ENCODE peak calls at places on chromosomes 3 and 15, in eight cellular contexts. One of them, this sample, is unnamed.

GRCh38 chr3:50620846-50621245 is 3.9 kb downstream of the MAPKAPK3 start:
- DNase-seq in cardiac muscle cell: no peak
- DNase-seq in cardiac fibroblast: no peak
- DNase-seq in left cardiac atrium: no peak
- DNase-seq in Right ventricle myocardium inferior: peak
- DNase-seq in Caki2: peak
- DNase-seq in neural progenitor cell: no peak
- DNase-seq in NCI-H1105: no peak
- DNase-seq in this sample: no peak

GRCh38 chr3:100600181-100601042 is 9.0 kb upstream of the ADGRG7 start:
- DNase-seq in left cardiac atrium: no peak
- DNase-seq in cardiac muscle cell: no peak
- DNase-seq in Right ventricle myocardium inferior: peak
- DNase-seq in NCI-H1105: peak
- DNase-seq in cardiac fibroblast: no peak
- DNase-seq in Caki2: peak
- DNase-seq in neural progenitor cell: no peak
- DNase-seq in this sample: no peak

GRCh38 chr15:53072077-53072476 is 281.9 kb upstream of the ONECUT1 start:
- DNase-seq in left cardiac atrium: no peak
- DNase-seq in Caki2: peak
- DNase-seq in NCI-H1105: peak
- DNase-seq in cardiac fibroblast: peak
- DNase-seq in neural progenitor cell: peak
- DNase-seq in cardiac muscle cell: peak
- DNase-seq in Right ventricle myocardium inferior: no peak
- DNase-seq in this sample: peak

GRCh38 chr3:25957026-25957425 is 167.1 kb downstream of the OXSM start:
- DNase-seq in cardiac muscle cell: no peak
- DNase-seq in neural progenitor cell: no peak
- DNase-seq in Caki2: no peak
- DNase-seq in left cardiac atrium: no peak
- DNase-seq in Right ventricle myocardium inferior: no peak
- DNase-seq in NCI-H1105: no peak
- DNase-seq in cardiac fibroblast: no peak
- DNase-seq in this sample: no peak

GRCh38 chr3:127964053-127964452 is 49.0 kb downstream of the KBTBD12 start:
- DNase-seq in Right ventricle myocardium inferior: no peak
- DNase-seq in cardiac fibroblast: peak
- DNase-seq in neural progenitor cell: no peak
- DNase-seq in left cardiac atrium: no peak
- DNase-seq in NCI-H1105: peak
- DNase-seq in Caki2: no peak
- DNase-seq in cardiac muscle cell: peak
- DNase-seq in this sample: no peak

GRCh38 chr15:72847806-72848205 is 64.2 kb upstream of the ADPGK start:
- DNase-seq in Right ventricle myocardium inferior: no peak
- DNase-seq in neural progenitor cell: no peak
- DNase-seq in NCI-H1105: no peak
- DNase-seq in left cardiac atrium: no peak
- DNase-seq in cardiac fibroblast: no peak
- DNase-seq in cardiac muscle cell: no peak
- DNase-seq in Caki2: no peak
- DNase-seq in this sample: no peak

GRCh38 chr3:113216393-113216792 is 5.0 kb downstream of the BOC start:
- DNase-seq in cardiac muscle cell: no peak
- DNase-seq in neural progenitor cell: no peak
- DNase-seq in NCI-H1105: no peak
- DNase-seq in Right ventricle myocardium inferior: no peak
- DNase-seq in cardiac fibroblast: no peak
- DNase-seq in Caki2: no peak
- DNase-seq in left cardiac atrium: no peak
- DNase-seq in this sample: no peak

GRCh38 chr15:95286911-95287769 is 1043.4 kb upstream of the NR2F2 start:
- DNase-seq in Right ventricle myocardium inferior: no peak
- DNase-seq in Caki2: peak
- DNase-seq in NCI-H1105: no peak
- DNase-seq in neural progenitor cell: peak
- DNase-seq in left cardiac atrium: no peak
- DNase-seq in cardiac muscle cell: no peak
- DNase-seq in cardiac fibroblast: no peak
- DNase-seq in this sample: peak

GRCh38 chr3:27596334-27596841 is 112.2 kb upstream of the SLC4A7 start:
- DNase-seq in Right ventricle myocardium inferior: no peak
- DNase-seq in neural progenitor cell: no peak
- DNase-seq in cardiac muscle cell: no peak
- DNase-seq in Caki2: peak
- DNase-seq in left cardiac atrium: no peak
- DNase-seq in NCI-H1105: no peak
- DNase-seq in cardiac fibroblast: peak
- DNase-seq in this sample: no peak

GRCh38 chr3:53269888-53270880 is 14.4 kb upstream of the TKT start:
- DNase-seq in cardiac muscle cell: peak
- DNase-seq in Right ventricle myocardium inferior: peak
- DNase-seq in cardiac fibroblast: peak
- DNase-seq in Caki2: peak
- DNase-seq in NCI-H1105: peak
- DNase-seq in neural progenitor cell: peak
- DNase-seq in left cardiac atrium: peak
- DNase-seq in this sample: peak

GRCh38 chr15:67777071-67777470 is 48.2 kb upstream of the SKOR1 start:
- DNase-seq in left cardiac atrium: no peak
- DNase-seq in cardiac fibroblast: no peak
- DNase-seq in cardiac muscle cell: no peak
- DNase-seq in neural progenitor cell: no peak
- DNase-seq in Right ventricle myocardium inferior: no peak
- DNase-seq in Caki2: no peak
- DNase-seq in NCI-H1105: no peak
- DNase-seq in this sample: no peak

GRCh38 chr3:159775372-159775961 is 213.2 kb upstream of the IL12A start:
- DNase-seq in cardiac muscle cell: no peak
- DNase-seq in left cardiac atrium: peak
- DNase-seq in cardiac fibroblast: peak
- DNase-seq in Right ventricle myocardium inferior: peak
- DNase-seq in neural progenitor cell: peak
- DNase-seq in Caki2: peak
- DNase-seq in NCI-H1105: peak
- DNase-seq in this sample: peak

GRCh38 chr3:186980989-186981388 is 50.7 kb downstream of the ST6GAL1 start:
- DNase-seq in NCI-H1105: no peak
- DNase-seq in neural progenitor cell: no peak
- DNase-seq in cardiac muscle cell: no peak
- DNase-seq in Caki2: no peak
- DNase-seq in Right ventricle myocardium inferior: no peak
- DNase-seq in cardiac fibroblast: no peak
- DNase-seq in left cardiac atrium: no peak
- DNase-seq in this sample: no peak

GRCh38 chr15:92714071-92714456 is 58.5 kb upstream of the FAM174B start:
- DNase-seq in cardiac muscle cell: peak
- DNase-seq in NCI-H1105: no peak
- DNase-seq in cardiac fibroblast: peak
- DNase-seq in Right ventricle myocardium inferior: no peak
- DNase-seq in neural progenitor cell: peak
- DNase-seq in Caki2: no peak
- DNase-seq in left cardiac atrium: peak
- DNase-seq in this sample: peak

GRCh38 chr3:127156651-127157050 is 36.3 kb upstream of the PRR23E start:
- DNase-seq in Caki2: no peak
- DNase-seq in left cardiac atrium: no peak
- DNase-seq in neural progenitor cell: no peak
- DNase-seq in NCI-H1105: peak
- DNase-seq in cardiac muscle cell: no peak
- DNase-seq in Right ventricle myocardium inferior: no peak
- DNase-seq in cardiac fibroblast: no peak
- DNase-seq in this sample: no peak

GRCh38 chr15:80456517-80457497 is 52.6 kb downstream of the ARNT2 start:
- DNase-seq in Right ventricle myocardium inferior: no peak
- DNase-seq in neural progenitor cell: no peak
- DNase-seq in cardiac fibroblast: no peak
- DNase-seq in left cardiac atrium: no peak
- DNase-seq in NCI-H1105: no peak
- DNase-seq in Caki2: peak
- DNase-seq in cardiac muscle cell: no peak
- DNase-seq in this sample: no peak

GRCh38 chr15:101411588-101411987 is 77.9 kb downstream of the PCSK6 start:
- DNase-seq in left cardiac atrium: no peak
- DNase-seq in cardiac fibroblast: no peak
- DNase-seq in cardiac muscle cell: no peak
- DNase-seq in Caki2: no peak
- DNase-seq in neural progenitor cell: no peak
- DNase-seq in Right ventricle myocardium inferior: no peak
- DNase-seq in NCI-H1105: no peak
- DNase-seq in this sample: no peak

GRCh38 chr15:60859996-60860494 is 369.1 kb downstream of the RORA start:
- DNase-seq in left cardiac atrium: no peak
- DNase-seq in Caki2: no peak
- DNase-seq in NCI-H1105: no peak
- DNase-seq in Right ventricle myocardium inferior: no peak
- DNase-seq in neural progenitor cell: no peak
- DNase-seq in cardiac muscle cell: no peak
- DNase-seq in cardiac fibroblast: no peak
- DNase-seq in this sample: no peak

GRCh38 chr3:146679995-146680394 is 74.8 kb upstream of the PLSCR5 start:
- DNase-seq in cardiac muscle cell: no peak
- DNase-seq in Right ventricle myocardium inferior: no peak
- DNase-seq in cardiac fibroblast: no peak
- DNase-seq in neural progenitor cell: no peak
- DNase-seq in Caki2: no peak
- DNase-seq in NCI-H1105: no peak
- DNase-seq in left cardiac atrium: no peak
- DNase-seq in this sample: no peak

GRCh38 chr3:146550743-146551510 is 6.5 kb upstream of the PLSCR1 start:
- DNase-seq in neural progenitor cell: no peak
- DNase-seq in NCI-H1105: no peak
- DNase-seq in Caki2: peak
- DNase-seq in cardiac muscle cell: no peak
- DNase-seq in cardiac fibroblast: peak
- DNase-seq in Right ventricle myocardium inferior: no peak
- DNase-seq in left cardiac atrium: no peak
- DNase-seq in this sample: no peak

GRCh38 chr3:48739955-48740823 is 23.2 kb upstream of the IP6K2 start:
- DNase-seq in NCI-H1105: no peak
- DNase-seq in cardiac muscle cell: peak
- DNase-seq in Right ventricle myocardium inferior: peak
- DNase-seq in cardiac fibroblast: peak
- DNase-seq in left cardiac atrium: peak
- DNase-seq in neural progenitor cell: peak
- DNase-seq in Caki2: peak
- DNase-seq in this sample: peak

GRCh38 chr15:85164841-85165466 is 183.3 kb downstream of the PDE8A start:
- DNase-seq in NCI-H1105: no peak
- DNase-seq in cardiac muscle cell: no peak
- DNase-seq in neural progenitor cell: no peak
- DNase-seq in Right ventricle myocardium inferior: no peak
- DNase-seq in cardiac fibroblast: no peak
- DNase-seq in left cardiac atrium: no peak
- DNase-seq in Caki2: no peak
- DNase-seq in this sample: peak

GRCh38 chr3:40187945-40188344 is 121.6 kb upstream of the EIF1B start:
- DNase-seq in Caki2: no peak
- DNase-seq in NCI-H1105: no peak
- DNase-seq in cardiac fibroblast: no peak
- DNase-seq in cardiac muscle cell: no peak
- DNase-seq in Right ventricle myocardium inferior: no peak
- DNase-seq in left cardiac atrium: no peak
- DNase-seq in neural progenitor cell: no peak
- DNase-seq in this sample: peak

GRCh38 chr3:183371672-183371968 is 56.8 kb downstream of the MCF2L2 start:
- DNase-seq in cardiac muscle cell: no peak
- DNase-seq in Right ventricle myocardium inferior: no peak
- DNase-seq in cardiac fibroblast: no peak
- DNase-seq in Caki2: no peak
- DNase-seq in left cardiac atrium: no peak
- DNase-seq in neural progenitor cell: no peak
- DNase-seq in NCI-H1105: no peak
- DNase-seq in this sample: no peak

GRCh38 chr15:78810377-78811123 is 714 bp downstream of the ADAMTS7 start:
- DNase-seq in Right ventricle myocardium inferior: peak
- DNase-seq in NCI-H1105: peak
- DNase-seq in Caki2: no peak
- DNase-seq in left cardiac atrium: peak
- DNase-seq in cardiac fibroblast: peak
- DNase-seq in cardiac muscle cell: peak
- DNase-seq in neural progenitor cell: peak
- DNase-seq in this sample: peak

GRCh38 chr15:31839388-31839787 is 190.9 kb upstream of the CHRNA7 start:
- DNase-seq in cardiac muscle cell: no peak
- DNase-seq in cardiac fibroblast: no peak
- DNase-seq in neural progenitor cell: no peak
- DNase-seq in NCI-H1105: no peak
- DNase-seq in Right ventricle myocardium inferior: no peak
- DNase-seq in left cardiac atrium: no peak
- DNase-seq in Caki2: no peak
- DNase-seq in this sample: no peak

GRCh38 chr15:32029409-32029861 is 880 bp upstream of the CHRNA7 start:
- DNase-seq in Caki2: peak
- DNase-seq in left cardiac atrium: no peak
- DNase-seq in Right ventricle myocardium inferior: no peak
- DNase-seq in cardiac fibroblast: no peak
- DNase-seq in NCI-H1105: peak
- DNase-seq in neural progenitor cell: peak
- DNase-seq in cardiac muscle cell: peak
- DNase-seq in this sample: peak

GRCh38 chr3:168124791-168125190 is 29.1 kb upstream of the GOLIM4 start:
- DNase-seq in Right ventricle myocardium inferior: no peak
- DNase-seq in left cardiac atrium: no peak
- DNase-seq in cardiac fibroblast: no peak
- DNase-seq in cardiac muscle cell: no peak
- DNase-seq in neural progenitor cell: no peak
- DNase-seq in Caki2: no peak
- DNase-seq in NCI-H1105: no peak
- DNase-seq in this sample: no peak

GRCh38 chr3:125965505-125965904 is 3.5 kb upstream of the ROPN1B start:
- DNase-seq in neural progenitor cell: no peak
- DNase-seq in left cardiac atrium: no peak
- DNase-seq in Caki2: no peak
- DNase-seq in cardiac muscle cell: no peak
- DNase-seq in Right ventricle myocardium inferior: no peak
- DNase-seq in cardiac fibroblast: no peak
- DNase-seq in NCI-H1105: no peak
- DNase-seq in this sample: no peak

GRCh38 chr3:77780621-77781020 is 740.7 kb downstream of the ROBO2 start:
- DNase-seq in NCI-H1105: no peak
- DNase-seq in Right ventricle myocardium inferior: no peak
- DNase-seq in Caki2: no peak
- DNase-seq in cardiac muscle cell: no peak
- DNase-seq in left cardiac atrium: no peak
- DNase-seq in cardiac fibroblast: no peak
- DNase-seq in neural progenitor cell: no peak
- DNase-seq in this sample: no peak

GRCh38 chr3:32630266-32630665 is 54.7 kb upstream of the CNOT10 start:
- DNase-seq in NCI-H1105: no peak
- DNase-seq in cardiac muscle cell: no peak
- DNase-seq in cardiac fibroblast: peak
- DNase-seq in left cardiac atrium: no peak
- DNase-seq in Caki2: no peak
- DNase-seq in Right ventricle myocardium inferior: no peak
- DNase-seq in neural progenitor cell: no peak
- DNase-seq in this sample: no peak